ENCODE peak calls at places on chromosomes 3 and 15, in six cellular contexts. K, E, Q, A, S and J are unnamed samples.

GRCh38 chr3:55690161-55690560 is 203.1 kb upstream of the WNT5A start:
- DNase-seq in E (no peak), A (peak; percentile 27), S (no peak), K (no peak), Q (no peak), J (no peak)

GRCh38 chr15:71707230-71708051 is 102.9 kb upstream of the NR2E3 start:
- DNase-seq in A (no peak), S (peak; percentile 66), E (peak; percentile 79), K (no peak), Q (no peak), J (no peak)

GRCh38 chr3:69565316-69565715 is 173.9 kb upstream of the MITF start:
- DNase-seq in K (no peak), S (no peak), A (no peak), E (no peak), Q (no peak), J (no peak)

GRCh38 chr3:195704433-195704999 is 16.3 kb upstream of the MUC20 start:
- DNase-seq in A (no peak), K (no peak), Q (no peak), E (no peak), S (no peak), J (no peak)

GRCh38 chr3:3127432-3128010 is 781 bp downstream of the TRNT1 start:
- DNase-seq in A (no peak), S (no peak), Q (no peak), E (peak; percentile 18), K (no peak), J (no peak)

GRCh38 chr3:69671082-69671952 is 67.9 kb upstream of the MITF start:
- DNase-seq in A (peak; percentile 43), Q (no peak), S (no peak), K (peak; percentile 70), E (peak; percentile 16), J (no peak)

GRCh38 chr15:30001592-30001991 is 81.2 kb upstream of the GOLGA8J start:
- DNase-seq in K (no peak), Q (no peak), A (no peak), E (no peak), S (no peak), J (no peak)

GRCh38 chr15:44712108-44713005 is 1.0 kb downstream of the B2M start:
- DNase-seq in E (peak; percentile 79), A (peak; percentile 77), S (peak; percentile 84), Q (peak; percentile 69), K (peak; percentile 73), J (peak; percentile 74)

GRCh38 chr3:139538733-139539132 is 809 bp downstream of the RBP1 start:
- DNase-seq in Q (no peak), S (no peak), E (peak; percentile 84), A (peak; percentile 82), K (no peak), J (no peak)

GRCh38 chr3:172666873-172667694 is 43.8 kb downstream of the NCEH1 start:
- DNase-seq in Q (no peak), K (peak; percentile 79), S (peak; percentile 62), E (peak; percentile 70), A (peak; percentile 76), J (peak; percentile 82)

GRCh38 chr3:181976526-181976925 is 264.8 kb downstream of the SOX2 start:
- DNase-seq in E (no peak), A (no peak), K (no peak), S (no peak), Q (no peak), J (no peak)

GRCh38 chr15:63522143-63522531 is 17.7 kb downstream of the USP3 start:
- DNase-seq in A (no peak), Q (no peak), E (peak; percentile 27), S (no peak), K (no peak), J (no peak)

GRCh38 chr3:188092648-188093047 is 61.3 kb upstream of the LPP start:
- DNase-seq in K (no peak), E (no peak), S (peak; percentile 48), Q (no peak), A (no peak), J (no peak)

GRCh38 chr3:127614928-127615592 is 13.9 kb upstream of the PODXL2 start:
- DNase-seq in S (no peak), E (peak; percentile 15), K (no peak), Q (no peak), A (no peak), J (no peak)

GRCh38 chr3:174767853-174768382 is 91.2 kb upstream of the NAALADL2 start:
- DNase-seq in A (no peak), K (no peak), S (no peak), E (peak; percentile 86), Q (no peak), J (no peak)

GRCh38 chr3:136819784-136820640 is 1.1 kb downstream of the SLC35G2 start:
- DNase-seq in Q (peak; percentile 66), A (peak; percentile 35), K (peak; percentile 73), E (peak; percentile 74), S (peak; percentile 62), J (peak; percentile 31)

GRCh38 chr3:11582123-11582968 is 61.4 kb downstream of the VGLL4 start:
- DNase-seq in A (peak; percentile 84), E (peak; percentile 93), Q (no peak), K (peak; percentile 54), S (peak; percentile 63), J (peak; percentile 68)

GRCh38 chr15:85335193-85335939 is 45.0 kb upstream of the AKAP13 start:
- DNase-seq in K (no peak), A (no peak), E (no peak), Q (no peak), S (no peak), J (no peak)

GRCh38 chr15:25694238-25694584 is 168.9 kb downstream of the ATP10A start:
- DNase-seq in E (no peak), A (no peak), Q (no peak), K (no peak), S (no peak), J (no peak)

GRCh38 chr15:25695875-25696760 is 167.0 kb downstream of the ATP10A start:
- DNase-seq in E (no peak), S (no peak), Q (no peak), A (no peak), K (no peak), J (no peak)

GRCh38 chr15:25697586-25697985 is 165.5 kb downstream of the ATP10A start:
- DNase-seq in E (no peak), S (no peak), K (no peak), A (no peak), Q (no peak), J (no peak)

GRCh38 chr15:25693321-25694237 is 169.5 kb downstream of the ATP10A start:
- DNase-seq in E (peak; percentile 23), Q (no peak), A (no peak), S (peak; percentile 43), K (no peak), J (no peak)

GRCh38 chr15:25694823-25695312 is 168.3 kb downstream of the ATP10A start:
- DNase-seq in K (no peak), Q (no peak), E (no peak), S (no peak), A (no peak), J (no peak)
- H3K4me1 ChIP-seq in K (no peaks in the 10 kb centered on the region), Q (no peaks in the 10 kb centered on the region), E (peaks cover 8% of the 10 kb centered on the region), S (peaks cover 3% of the 10 kb centered on the region), A (no peaks in the 10 kb centered on the region), J (no peaks in the 10 kb centered on the region)

GRCh38 chr3:16885588-16885903 is 791 bp downstream of the PLCL2 start:
- DNase-seq in A (no peak), S (no peak), Q (no peak), K (peak; percentile 79), E (no peak), J (no peak)

GRCh38 chr3:16888785-16889607 is 4.2 kb downstream of the PLCL2 start:
- DNase-seq in A (no peak), E (no peak), S (peak; percentile 36), K (no peak), Q (no peak), J (no peak)

GRCh38 chr3:16887130-16887529 is 2.4 kb downstream of the PLCL2 start:
- DNase-seq in Q (no peak), A (no peak), S (no peak), K (no peak), E (no peak), J (no peak)

GRCh38 chr3:16885948-16886683 is 1.4 kb downstream of the PLCL2 start:
- DNase-seq in S (no peak), K (peak; percentile 27), E (no peak), A (no peak), Q (peak; percentile 21), J (no peak)

GRCh38 chr3:16890605-16891333 is 6.0 kb downstream of the PLCL2 start:
- DNase-seq in K (peak; percentile 79), Q (peak; percentile 29), S (no peak), A (no peak), E (peak; percentile 38), J (no peak)
- H3K4me1 ChIP-seq in K (peaks cover 69% of the 10 kb centered on the region), Q (peaks cover 31% of the 10 kb centered on the region), S (peaks cover 34% of the 10 kb centered on the region), A (peaks cover 6% of the 10 kb centered on the region), E (no peaks in the 10 kb centered on the region), J (peaks cover 10% of the 10 kb centered on the region)

DNA sequence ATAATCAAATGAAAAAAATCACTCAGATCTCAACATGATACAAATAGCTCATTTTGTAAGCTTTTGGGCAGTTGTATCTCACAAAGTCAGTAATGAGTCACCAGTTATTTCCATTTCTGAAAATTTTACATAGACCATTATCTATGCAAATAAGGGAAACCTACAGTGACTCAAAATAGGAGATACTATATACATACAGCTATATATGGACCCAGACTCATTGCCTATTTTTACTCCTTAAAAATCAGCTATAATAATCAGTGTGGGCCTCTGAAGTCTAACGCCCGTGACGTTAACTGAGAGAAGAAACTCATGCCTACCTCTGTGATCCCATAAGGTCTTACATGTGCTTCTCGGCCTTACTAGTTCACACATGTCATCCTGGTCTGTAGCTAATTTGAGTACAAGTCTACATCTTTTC is 31.6 kb downstream of the LRIG1 start:
- DNase-seq in K (no peak), S (no peak), Q (no peak), E (peak; percentile 63), A (no peak), J (no peak)
- H3K4me1 ChIP-seq in K (no peaks in the 10 kb centered on the region), S (peaks cover 55% of the 10 kb centered on the region), Q (peaks cover 13% of the 10 kb centered on the region), E (peaks cover 14% of the 10 kb centered on the region), A (peaks cover 14% of the 10 kb centered on the region), J (peaks cover 45% of the 10 kb centered on the region)

GRCh38 chr15:90423920-90424319 is 35.9 kb downstream of the IQGAP1 start:
- DNase-seq in S (no peak), K (no peak), A (no peak), E (no peak), Q (no peak), J (no peak)
- H3K4me1 ChIP-seq in S (peaks cover 38% of the 10 kb centered on the region), K (peaks cover 22% of the 10 kb centered on the region), A (peaks cover 27% of the 10 kb centered on the region), E (peaks cover 23% of the 10 kb centered on the region), Q (peaks cover 31% of the 10 kb centered on the region), J (peaks cover 83% of the 10 kb centered on the region)